ENCODE peak calls at places on chromosomes 16 and 17, in nine cellular contexts. B, T, P, E, F, Z, U, S and V are unnamed samples.

GRCh38 chr17:55163408-55163807 is 101.4 kb upstream of the HLF start:
- DNase-seq in E (no peak), F (no peak), Z (no peak), U (no peak), B (no peak), S (no peak), T (no peak), P (no peak), V (no peak)

GRCh38 chr16:3980311-3981111 is 100.0 kb upstream of the CREBBP start:
- DNase-seq in E (peak), Z (no peak), U (no peak), S (no peak), B (peak), P (no peak), T (no peak), F (no peak), V (peak)

GRCh38 chr17:45432405-45433113 is at the start of gene ARHGAP27:
- DNase-seq in S (no peak), U (peak), Z (peak), T (no peak), F (peak), P (no peak), B (peak), E (peak), V (peak)

GRCh38 chr16:27322858-27323780 is 9.3 kb downstream of the IL4R start:
- DNase-seq in U (no peak), Z (no peak), S (no peak), E (no peak), F (peak), P (no peak), B (no peak), T (peak), V (no peak)

GRCh38 chr17:75688209-75688771 is 21.2 kb downstream of the SAP30BP start:
- DNase-seq in B (peak), P (no peak), S (no peak), U (no peak), F (peak), E (peak), Z (no peak), T (no peak), V (peak)

GRCh38 chr16:82699711-82700495 is 73.1 kb downstream of the CDH13 start:
- DNase-seq in E (peak), U (no peak), P (peak), S (no peak), B (peak), F (no peak), Z (no peak), T (no peak), V (peak)

GRCh38 chr16:89687092-89687940 is 827 bp downstream of the CDK10 start:
- DNase-seq in U (no peak), E (peak), B (peak), T (no peak), F (no peak), Z (no peak), S (no peak), P (no peak), V (peak)

GRCh38 chr17:75845058-75845711 is 981 bp upstream of the UNC13D start:
- DNase-seq in F (peak), B (peak), T (peak), E (peak), P (peak), U (peak), S (peak), Z (peak), V (peak)

GRCh38 chr16:22874394-22874793 is 60.4 kb downstream of the HS3ST2 start:
- DNase-seq in U (no peak), S (no peak), F (no peak), Z (no peak), P (no peak), E (no peak), T (no peak), B (no peak), V (no peak)

GRCh38 chr17:13931111-13931526 is 138.2 kb upstream of the COX10 start:
- DNase-seq in Z (peak), T (no peak), F (no peak), P (peak), E (peak), B (peak), U (no peak), S (no peak), V (peak)

GRCh38 chr16:12293017-12293618 is 316.6 kb downstream of the SNX29 start:
- DNase-seq in E (no peak), U (no peak), T (no peak), Z (no peak), F (no peak), B (no peak), P (no peak), S (no peak), V (peak)

GRCh38 chr16:27245276-27246231 is 23.0 kb downstream of the NSMCE1 start:
- DNase-seq in U (no peak), T (peak), F (no peak), P (no peak), B (peak), E (peak), Z (no peak), S (no peak), V (peak)

GRCh38 chr17:29376667-29377268 is 13.4 kb upstream of the TAOK1 start:
- DNase-seq in T (no peak), U (no peak), Z (no peak), P (peak), F (no peak), S (no peak), B (peak), E (peak), V (peak)

GRCh38 chr17:46072998-46073397 is 73.9 kb downstream of the STH start:
- DNase-seq in T (no peak), S (no peak), Z (no peak), P (no peak), E (peak), F (no peak), U (no peak), B (peak), V (peak)

GRCh38 chr17:31327534-31328526 is 6.4 kb upstream of the EVI2A start:
- DNase-seq in S (no peak), B (peak), Z (no peak), T (no peak), P (no peak), U (no peak), F (no peak), E (peak), V (peak)

GRCh38 chr17:82357394-82357793 is 1.7 kb upstream of the TEX19 start:
- DNase-seq in U (no peak), E (no peak), Z (no peak), T (no peak), F (no peak), S (no peak), P (no peak), B (no peak), V (no peak)

GRCh38 chr17:82358467-82359350 is at the start of gene TEX19:
- DNase-seq in Z (no peak), P (no peak), E (no peak), F (no peak), U (no peak), T (no peak), B (no peak), S (no peak), V (no peak)

GRCh38 chr17:82354804-82355308 is 4.2 kb upstream of the TEX19 start:
- DNase-seq in S (no peak), T (no peak), B (no peak), E (no peak), U (no peak), P (no peak), Z (no peak), F (no peak), V (no peak)

GRCh38 chr17:82356028-82356427 is 3.0 kb upstream of the TEX19 start:
- DNase-seq in U (no peak), F (no peak), S (no peak), T (peak), Z (no peak), E (peak), P (no peak), B (peak), V (peak)

GRCh38 chr17:82356845-82357355 is 2.1 kb upstream of the TEX19 start:
- DNase-seq in S (no peak), U (no peak), Z (no peak), P (no peak), B (no peak), F (peak), T (no peak), E (no peak), V (no peak)
- TF ChIP-seq CTCF in S (no peak), U (no peak), Z (no peak), P (no peak), B (no peak), F (no peak), T (no peak), E (no peak), V (no peak)

GRCh38 chr17:2239882-2240430 is 63.6 kb downstream of the SMG6 start:
- DNase-seq in E (peak), S (no peak), B (peak), F (no peak), Z (no peak), T (no peak), P (peak), U (no peak), V (peak)
- H3K4me3 ChIP-seq in E (no peak), S (no peak), B (no peak), F (no peak), Z (no peak), T (no peak), P (no peak), U (no peak), V (no peak)

GRCh38 chr16:85490971-85491771 is 122.0 kb upstream of the GSE1 start:
- DNase-seq in S (peak), U (no peak), E (no peak), F (no peak), B (no peak), P (no peak), Z (no peak), T (no peak), V (no peak)
- TF ChIP-seq CTCF in S (peak), U (peak), E (peak), F (peak), B (peak), P (no peak), Z (peak), T (no peak), V (peak)

DNA sequence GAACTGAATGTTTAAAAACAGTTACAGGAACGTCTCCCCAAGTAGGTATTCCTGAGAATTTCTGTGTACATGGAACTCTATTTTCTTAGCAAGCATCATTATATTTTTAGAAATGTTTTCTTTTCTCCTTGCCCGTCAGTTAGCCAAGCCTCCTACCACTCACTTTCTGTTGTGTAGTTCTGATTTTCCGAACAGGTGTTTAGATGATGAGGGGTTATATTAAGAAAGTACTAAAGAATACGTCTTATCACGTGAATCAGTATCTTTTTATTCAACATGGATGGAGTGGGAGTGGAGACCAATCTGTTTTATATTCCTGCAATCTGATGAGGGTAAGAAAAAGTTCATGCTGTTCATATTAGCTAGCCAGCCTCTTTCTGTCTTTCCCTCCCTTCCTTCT is 29.4 kb downstream of the MSI2 start:
- DNase-seq in F (no peak), S (no peak), E (no peak), T (no peak), P (no peak), Z (no peak), U (no peak), B (no peak), V (no peak)
- H3K4me3 ChIP-seq in F (no peak), S (no peak), E (no peak), T (no peak), P (no peak), Z (no peak), U (no peak), B (no peak), V (no peak)

GRCh38 chr17:66200685-66201092 is 8.8 kb upstream of the CEP112 start:
- DNase-seq in U (no peak), E (peak), S (peak), F (no peak), T (no peak), Z (peak), B (peak), P (peak), V (peak)
- TF ChIP-seq CTCF in U (peak), E (peak), S (peak), F (peak), T (no peak), Z (peak), B (peak), P (peak), V (peak)

GRCh38 chr17:7024402-7024785 is 1.5 kb downstream of the BCL6B start:
- DNase-seq in S (no peak), E (no peak), U (no peak), F (no peak), P (no peak), T (no peak), Z (no peak), B (no peak), V (no peak)

GRCh38 chr17:7026471-7027115 is 3.7 kb downstream of the BCL6B start:
- DNase-seq in F (peak), B (no peak), E (no peak), P (no peak), Z (no peak), S (no peak), U (no peak), T (no peak), V (no peak)

GRCh38 chr17:7023576-7024401 is 939 bp downstream of the BCL6B start:
- DNase-seq in S (peak), T (peak), F (peak), P (peak), U (peak), B (peak), E (peak), Z (peak), V (peak)

GRCh38 chr17:7027335-7027734 is 4.5 kb downstream of the BCL6B start:
- DNase-seq in E (no peak), Z (no peak), T (no peak), B (no peak), P (no peak), S (no peak), F (peak), U (no peak), V (no peak)

GRCh38 chr17:7025240-7025639 is 2.4 kb downstream of the BCL6B start:
- DNase-seq in S (no peak), T (no peak), E (no peak), U (no peak), F (no peak), B (no peak), P (no peak), Z (no peak), V (no peak)
- H3K4me3 ChIP-seq in S (no peak), T (no peak), E (no peak), U (peak), F (peak), B (no peak), P (no peak), Z (no peak), V (no peak)